ENCODE peak calls at places on chromosomes 4 and X, in six cellular contexts. E, X, N, F, Y and I are unnamed samples.
A peak's percentile ranks its signal among the peaks of the same experiment; 100 is the strongest.

GRCh38 chrX:40117715-40118285 is 20.0 kb upstream of the BCOR start:
- DNase-seq in Y (no peak), E (no peak), X (no peak), N (no peak), F (no peak), I (no peak)

GRCh38 chrX:65610040-65610439 is 57.4 kb upstream of the MSN start:
- DNase-seq in N (no peak), Y (no peak), F (no peak), X (no peak), E (no peak), I (no peak)

GRCh38 chrX:132559101-132559500 is 70.3 kb upstream of the MBNL3 start:
- DNase-seq in E (no peak), N (no peak), Y (no peak), F (no peak), X (no peak), I (no peak)

GRCh38 chrX:68018248-68019203 is 414.8 kb downstream of the OPHN1 start:
- DNase-seq in N (peak; percentile 22), X (no peak), Y (no peak), E (peak; percentile 25), F (peak; percentile 46), I (no peak)

GRCh38 chr4:1234296-1234695 is 14.6 kb downstream of the CTBP1 start:
- DNase-seq in F (no peak), Y (no peak), E (no peak), X (no peak), N (no peak), I (no peak)

GRCh38 chr4:145939856-145940255 is 1.2 kb upstream of the ZNF827 start:
- DNase-seq in N (no peak), F (no peak), E (no peak), Y (no peak), X (no peak), I (no peak)

GRCh38 chr4:152278505-152279301 is 257.2 kb downstream of the FBXW7 start:
- DNase-seq in Y (no peak), E (no peak), N (no peak), F (no peak), X (no peak), I (no peak)

GRCh38 chrX:147710301-147710700 is 201.4 kb upstream of the FMR1 start:
- DNase-seq in E (no peak), Y (no peak), N (no peak), F (peak; percentile 52), X (no peak), I (no peak)

GRCh38 chr4:87120411-87121162 is 99.8 kb downstream of the KLHL8 start:
- DNase-seq in Y (peak; percentile 34), X (no peak), E (peak; percentile 24), N (no peak), F (no peak), I (no peak)

GRCh38 chr4:37453004-37453360 is 208.4 kb downstream of the NWD2 start:
- DNase-seq in Y (peak; percentile 63), X (no peak), N (peak; percentile 49), F (peak; percentile 84), E (peak; percentile 40), I (peak; percentile 76)

GRCh38 chrX:41733939-41734338 is 10.0 kb downstream of the GPR82 start:
- DNase-seq in Y (no peak), F (no peak), E (no peak), N (no peak), X (peak; percentile 73), I (peak; percentile 55)

GRCh38 chr4:142493255-142493976 is 352.7 kb downstream of the INPP4B start:
- DNase-seq in N (no peak), E (no peak), X (no peak), Y (no peak), F (no peak), I (no peak)

GRCh38 chr4:156298230-156298629 is 344.6 kb upstream of the CTSO start:
- DNase-seq in F (peak; percentile 56), E (no peak), N (peak; percentile 44), X (no peak), Y (no peak), I (no peak)

GRCh38 chrX:2514131-2514530 is 13.4 kb upstream of the DHRSX start:
- DNase-seq in E (no peak), Y (no peak), X (no peak), N (no peak), F (no peak), I (no peak)

GRCh38 chrX:73916931-73917657 is 354.1 kb downstream of the CHIC1 start:
- DNase-seq in E (no peak), X (no peak), F (peak; percentile 62), Y (no peak), N (no peak), I (no peak)

GRCh38 chr4:109730294-109731051 is 603 bp upstream of the PLA2G12A start:
- DNase-seq in N (peak; percentile 55), X (peak; percentile 38), E (peak; percentile 50), Y (no peak), F (peak; percentile 72), I (no peak)

GRCh38 chr4:37139987-37140386 is 104.6 kb upstream of the NWD2 start:
- DNase-seq in X (no peak), Y (no peak), N (no peak), E (no peak), F (no peak), I (no peak)

GRCh38 chrX:148601034-148601433 is 100.6 kb downstream of the AFF2 start:
- DNase-seq in F (no peak), Y (no peak), E (no peak), X (no peak), N (no peak), I (no peak)

GRCh38 chr4:165726831-165727230 is 146.2 kb upstream of the TLL1 start:
- DNase-seq in N (no peak), F (no peak), X (no peak), Y (no peak), E (no peak), I (no peak)

GRCh38 chr4:22179124-22179874 is 230.7 kb upstream of the KCNIP4 start:
- DNase-seq in E (no peak), N (no peak), F (no peak), X (no peak), Y (no peak), I (no peak)

GRCh38 chr4:38105475-38105874 is 145.3 kb downstream of the PTTG2 start:
- DNase-seq in E (no peak), F (no peak), N (no peak), Y (no peak), X (no peak), I (no peak)

GRCh38 chr4:165326831-165327210 is 648 bp upstream of the MSMO1 start:
- DNase-seq in E (peak; percentile 15), N (no peak), Y (no peak), X (peak; percentile 32), F (peak; percentile 22), I (peak; percentile 43)

GRCh38 chr4:113397114-113397701 is 347.8 kb downstream of the ANK2 start:
- DNase-seq in N (no peak), E (no peak), X (no peak), F (no peak), Y (no peak), I (no peak)

DNA sequence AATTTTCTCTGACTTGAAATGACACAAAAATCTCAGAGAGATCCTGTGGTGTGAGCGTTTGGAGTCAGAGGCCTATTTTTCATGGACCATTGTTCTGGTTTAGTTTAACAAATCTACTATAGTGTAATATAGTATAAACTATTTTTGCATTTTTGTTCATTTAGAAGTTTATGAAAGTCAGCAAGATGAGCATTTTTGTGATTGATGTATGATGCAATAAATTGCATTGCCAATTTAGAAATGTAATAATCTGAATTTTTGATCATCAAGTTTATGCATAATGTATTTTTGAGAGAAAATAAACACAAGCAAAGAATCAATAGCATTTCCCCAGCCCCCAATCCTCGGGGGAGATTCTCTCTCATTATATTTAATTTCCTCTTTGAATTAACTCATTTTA is 519.5 kb upstream of the FTHL17 start:
- DNase-seq in F (no peak), N (no peak), Y (no peak), X (no peak), E (no peak), I (no peak)
- TF ChIP-seq CTCF in F (no peak), N (no peak), Y (no peak), X (no peak), E (no peak), I (no peak)

DNA sequence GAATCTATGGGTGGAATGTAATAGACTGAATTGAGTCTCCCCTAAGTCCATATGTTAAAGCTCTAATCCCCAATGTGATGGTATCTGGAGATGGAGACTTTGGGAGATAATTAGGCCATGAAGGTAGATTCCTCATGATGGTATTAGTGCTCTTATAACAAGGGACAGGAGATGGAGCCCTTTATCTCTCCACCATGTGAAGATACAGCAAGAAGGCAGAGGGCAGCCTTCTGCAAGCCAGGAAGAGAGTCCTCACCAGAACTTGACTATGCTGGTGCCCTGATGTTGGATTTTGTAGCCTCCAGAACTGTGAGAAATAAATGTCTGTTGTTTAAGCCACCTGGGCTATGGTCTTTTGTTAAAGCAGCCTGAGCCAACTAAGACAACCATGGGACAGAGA is 76.4 kb upstream of the F8A3 start:
- DNase-seq in F (no peak), E (no peak), X (no peak), Y (no peak), N (no peak), I (no peak)
- TF ChIP-seq CTCF in F (no peak), E (no peak), X (no peak), Y (no peak), N (no peak), I (no peak)

DNA sequence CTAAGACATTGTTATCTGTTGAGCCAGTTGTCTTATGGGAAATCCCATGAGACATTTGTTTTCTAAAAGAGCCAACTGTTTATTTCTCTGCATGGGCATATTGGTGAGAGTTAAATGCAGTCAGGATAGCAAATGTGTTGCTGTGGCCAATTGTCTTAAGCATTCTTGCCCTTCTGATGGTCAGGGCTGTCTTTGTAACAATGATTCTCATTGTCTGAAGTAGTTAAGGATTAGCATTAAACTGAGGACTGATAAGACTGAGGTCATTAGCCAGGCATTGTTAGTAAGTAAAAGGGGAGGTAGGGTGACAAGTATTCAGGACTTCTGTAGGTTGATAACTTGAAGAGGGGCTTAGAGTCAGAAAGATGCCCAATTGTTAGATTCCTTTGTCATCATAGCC is 11.2 kb upstream of the MORF4L2 start:
- DNase-seq in F (peak; percentile 50), E (no peak), N (no peak), Y (no peak), X (no peak), I (no peak)
- TF ChIP-seq CTCF in F (no peak), E (no peak), N (no peak), Y (no peak), X (no peak), I (no peak)

DNA sequence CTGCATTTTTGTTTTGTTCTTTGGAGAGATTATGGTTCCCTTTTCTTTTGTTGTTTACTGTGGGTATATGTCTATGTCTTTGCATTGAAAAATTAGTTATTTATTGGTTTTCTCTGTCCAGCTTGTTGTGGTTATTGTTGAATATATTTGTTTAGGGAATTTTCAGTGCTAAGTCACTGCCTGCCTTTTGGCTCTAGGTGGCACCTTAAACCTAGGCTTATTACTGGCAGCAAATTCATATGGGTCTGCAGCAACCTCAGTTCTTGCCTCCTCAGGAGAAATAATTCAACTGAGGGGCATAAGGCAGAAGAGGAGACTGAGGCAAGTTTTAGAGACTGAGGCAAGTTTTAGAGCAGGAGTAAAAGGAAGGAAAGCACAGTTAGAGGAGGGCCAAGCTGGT is 1157.3 kb upstream of the AGA start:
- DNase-seq in E (no peak), Y (no peak), X (no peak), N (no peak), F (peak; percentile 16), I (no peak)
- TF ChIP-seq CTCF in E (no peak), Y (no peak), X (no peak), N (no peak), F (peak; percentile 63), I (no peak)